ENCODE peak calls at places on chromosomes 11 and 22, in five cellular contexts. C, N, H, V and X are unnamed samples.

GRCh38 chr11:121936375-121936774 is 179.6 kb downstream of the BLID start:
- DNase-seq in C (no peak), N (no peak), H (no peak), V (no peak), X (no peak)

GRCh38 chr11:110085255-110085838 is 7.8 kb upstream of the ZC3H12C start:
- DNase-seq in C (no peak), N (no peak), H (no peak), V (no peak), X (no peak)

GRCh38 chr22:46008836-46009596 is 32.1 kb upstream of the WNT7B start:
- DNase-seq in C (no peak), N (no peak), H (no peak), V (peak; percentile 11), X (no peak)

GRCh38 chr11:36974771-36975170 is 376.7 kb upstream of the RAG2 start:
- DNase-seq in C (no peak), N (no peak), H (no peak), V (no peak), X (no peak)

GRCh38 chr22:48778308-48779195 is 1049.1 kb downstream of the BRD1 start:
- DNase-seq in C (no peak), N (no peak), H (no peak), V (no peak), X (no peak)

GRCh38 chr11:45565589-45565988 is 99.8 kb downstream of the CHST1 start:
- DNase-seq in C (no peak), N (no peak), H (no peak), V (no peak), X (no peak)

GRCh38 chr22:33811686-33812085 is 108.6 kb downstream of the LARGE1 start:
- DNase-seq in C (no peak), N (no peak), H (peak; percentile 71), V (no peak), X (peak; percentile 69)

GRCh38 chr11:45671246-45672171 is 6.1 kb upstream of the CHST1 start:
- DNase-seq in C (no peak), N (no peak), H (peak; percentile 58), V (peak; percentile 51), X (no peak)

GRCh38 chr22:27844256-27844655 is 42.7 kb upstream of the MN1 start:
- DNase-seq in C (no peak), N (no peak), H (no peak), V (no peak), X (no peak)

GRCh38 chr11:42901084-42901483 is 410.7 kb upstream of the API5 start:
- DNase-seq in C (no peak), N (no peak), H (no peak), V (no peak), X (no peak)

GRCh38 chr11:117551761-117552343 is 224.2 kb downstream of the CEP164 start:
- DNase-seq in C (no peak), N (no peak), H (no peak), V (no peak), X (no peak)

GRCh38 chr11:95297680-95298452 is 66.9 kb upstream of the SESN3 start:
- DNase-seq in C (no peak), N (no peak), H (no peak), V (no peak), X (no peak)

GRCh38 chr11:19869466-19869865 is 156.8 kb downstream of the NAV2 start:
- DNase-seq in C (no peak), N (no peak), H (no peak), V (no peak), X (no peak)

GRCh38 chr11:111639226-111639925 is 37.1 kb downstream of the SIK2 start:
- DNase-seq in C (no peak), N (no peak), H (no peak), V (no peak), X (no peak)

GRCh38 chr22:50250249-50250554 is 863 bp downstream of the HDAC10 start:
- DNase-seq in C (no peak), N (no peak), H (no peak), V (peak; percentile 44), X (no peak)

GRCh38 chr22:40818192-40818746 is 877 bp downstream of the SLC25A17 start:
- DNase-seq in C (no peak), N (no peak), H (no peak), V (no peak), X (no peak)

GRCh38 chr11:19696073-19696472 is 16.6 kb upstream of the NAV2 start:
- DNase-seq in C (no peak), N (no peak), H (no peak), V (no peak), X (no peak)

GRCh38 chr11:82546556-82547162 is 187.0 kb downstream of the FAM181B start:
- DNase-seq in C (no peak), N (no peak), H (no peak), V (no peak), X (no peak)

GRCh38 chr22:36332623-36333331 is 55.0 kb downstream of the MYH9 start:
- DNase-seq in C (peak; percentile 67), N (peak; percentile 66), H (no peak), V (no peak), X (no peak)

GRCh38 chr11:47442514-47442913 is 6.4 kb downstream of the RAPSN start:
- DNase-seq in C (no peak), N (no peak), H (no peak), V (no peak), X (no peak)

GRCh38 chr22:40552070-40552469 is 84.4 kb downstream of the MRTFA start:
- DNase-seq in C (no peak), N (no peak), H (no peak), V (no peak), X (no peak)

GRCh38 chr11:932435-932834 is 6.8 kb downstream of the AP2A2 start:
- DNase-seq in C (no peak), N (no peak), H (no peak), V (no peak), X (no peak)

GRCh38 chr11:83721286-83721685 is 435.1 kb upstream of the CCDC90B start:
- DNase-seq in C (no peak), N (no peak), H (no peak), V (no peak), X (no peak)

GRCh38 chr11:2800655-2801531 is 84.7 kb downstream of the CDKN1C start:
- DNase-seq in C (no peak), N (no peak), H (no peak), V (no peak), X (peak; percentile 13)

GRCh38 chr11:47586043-47586442 is 435 bp upstream of the FAM180B start:
- DNase-seq in C (no peak), N (no peak), H (no peak), V (no peak), X (peak; percentile 29)

GRCh38 chr22:35230839-35231584 is 26.3 kb upstream of the HMGXB4 start:
- DNase-seq in C (no peak), N (peak; percentile 6), H (no peak), V (no peak), X (no peak)

GRCh38 chr22:50563410-50564160 is 866 bp upstream of the SYCE3 start:
- DNase-seq in C (no peak), N (no peak), H (no peak), V (peak; percentile 41), X (no peak)